ENCODE peak calls at places on chromosomes 3 and 15, in five cellular contexts. One of them, this sample, is unnamed.

GRCh38 chr15:61099030-61099800 is 129.9 kb downstream of the RORA start:
- DNase-seq in right atrium auricular region: no peak
- DNase-seq in uterus: no peak
- DNase-seq in IMR-90: peak; percentile 35
- DNase-seq in stomach: no peak
- DNase-seq in this sample: no peak

GRCh38 chr3:15923640-15924405 is 126.0 kb upstream of the ANKRD28 start:
- DNase-seq in right atrium auricular region: no peak
- DNase-seq in uterus: no peak
- DNase-seq in IMR-90: peak; percentile 7
- DNase-seq in stomach: no peak
- DNase-seq in this sample: no peak

GRCh38 chr15:78727561-78727960 is 83.7 kb downstream of the ADAMTS7 start:
- DNase-seq in right atrium auricular region: no peak
- DNase-seq in uterus: no peak
- DNase-seq in IMR-90: no peak
- DNase-seq in stomach: no peak
- DNase-seq in this sample: no peak

GRCh38 chr3:124282751-124283643 is 291.1 kb upstream of the ROPN1 start:
- DNase-seq in right atrium auricular region: no peak
- DNase-seq in uterus: peak; percentile 67
- DNase-seq in IMR-90: peak; percentile 11
- DNase-seq in stomach: no peak
- DNase-seq in this sample: no peak

GRCh38 chr15:100170280-100170654 is 171.5 kb downstream of the ADAMTS17 start:
- DNase-seq in right atrium auricular region: no peak
- DNase-seq in uterus: no peak
- DNase-seq in IMR-90: no peak
- DNase-seq in stomach: no peak
- DNase-seq in this sample: no peak

GRCh38 chr15:65980824-65981456 is 111.6 kb downstream of the RAB11A start:
- DNase-seq in right atrium auricular region: peak; percentile 59
- DNase-seq in uterus: no peak
- DNase-seq in IMR-90: peak; percentile 79
- DNase-seq in stomach: peak; percentile 81
- DNase-seq in this sample: peak; percentile 68

GRCh38 chr15:89772933-89773583 is 3.1 kb upstream of the MESP2 start:
- DNase-seq in right atrium auricular region: no peak
- DNase-seq in uterus: no peak
- DNase-seq in IMR-90: peak; percentile 65
- DNase-seq in stomach: no peak
- DNase-seq in this sample: no peak

GRCh38 chr15:99651023-99651807 is 82.0 kb downstream of the LYSMD4 start:
- DNase-seq in right atrium auricular region: no peak
- DNase-seq in uterus: no peak
- DNase-seq in IMR-90: peak; percentile 74
- DNase-seq in stomach: no peak
- DNase-seq in this sample: no peak

GRCh38 chr3:142224482-142225072 is 808 bp downstream of the GK5 start:
- DNase-seq in right atrium auricular region: no peak
- DNase-seq in uterus: no peak
- DNase-seq in IMR-90: no peak
- DNase-seq in stomach: no peak
- DNase-seq in this sample: no peak

GRCh38 chr3:172913911-172914730 is 163.6 kb downstream of the ECT2 start:
- DNase-seq in right atrium auricular region: no peak
- DNase-seq in uterus: no peak
- DNase-seq in IMR-90: no peak
- DNase-seq in stomach: no peak
- DNase-seq in this sample: no peak

GRCh38 chr3:112395166-112395894 is 62.4 kb downstream of the CD200 start:
- DNase-seq in right atrium auricular region: no peak
- DNase-seq in uterus: no peak
- DNase-seq in IMR-90: peak; percentile 69
- DNase-seq in stomach: no peak
- DNase-seq in this sample: no peak

GRCh38 chr3:129824926-129825541 is 68.5 kb downstream of the TMCC1 start:
- DNase-seq in right atrium auricular region: no peak
- DNase-seq in uterus: no peak
- DNase-seq in IMR-90: peak; percentile 58
- DNase-seq in stomach: no peak
- DNase-seq in this sample: no peak

GRCh38 chr3:11445883-11446282 is 173.7 kb downstream of the ATG7 start:
- DNase-seq in right atrium auricular region: no peak
- DNase-seq in uterus: no peak
- DNase-seq in IMR-90: peak; percentile 37
- DNase-seq in stomach: no peak
- DNase-seq in this sample: no peak

GRCh38 chr15:100124936-100125626 is 216.7 kb downstream of the ADAMTS17 start:
- DNase-seq in right atrium auricular region: no peak
- DNase-seq in uterus: no peak
- DNase-seq in IMR-90: no peak
- DNase-seq in stomach: no peak
- DNase-seq in this sample: no peak

GRCh38 chr3:111616417-111617105 is 21.4 kb upstream of the ZBED2 start:
- DNase-seq in right atrium auricular region: no peak
- DNase-seq in uterus: no peak
- DNase-seq in IMR-90: peak; percentile 18
- DNase-seq in stomach: no peak
- DNase-seq in this sample: peak; percentile 49

GRCh38 chr3:69129531-69129930 is 7.1 kb upstream of the LMOD3 start:
- DNase-seq in right atrium auricular region: no peak
- DNase-seq in uterus: no peak
- DNase-seq in IMR-90: no peak
- DNase-seq in stomach: no peak
- DNase-seq in this sample: no peak

GRCh38 chr15:90086868-90087268 is 15.4 kb downstream of the IDH2 start:
- DNase-seq in right atrium auricular region: no peak
- DNase-seq in uterus: no peak
- DNase-seq in IMR-90: peak; percentile 42
- DNase-seq in stomach: no peak
- DNase-seq in this sample: no peak

GRCh38 chr15:79088426-79089205 is 2.0 kb downstream of the RASGRF1 start:
- DNase-seq in right atrium auricular region: peak; percentile 9
- DNase-seq in uterus: no peak
- DNase-seq in IMR-90: no peak
- DNase-seq in stomach: no peak
- DNase-seq in this sample: no peak

GRCh38 chr3:172201136-172201989 is 162.0 kb downstream of the FNDC3B start:
- DNase-seq in right atrium auricular region: peak; percentile 90
- DNase-seq in uterus: peak; percentile 66
- DNase-seq in IMR-90: peak; percentile 98
- DNase-seq in stomach: peak; percentile 73
- DNase-seq in this sample: peak; percentile 73

GRCh38 chr15:71115567-71116351 is 488 bp downstream of the THSD4 start:
- DNase-seq in right atrium auricular region: no peak
- DNase-seq in uterus: peak; percentile 57
- DNase-seq in IMR-90: peak; percentile 58
- DNase-seq in stomach: peak; percentile 66
- DNase-seq in this sample: peak; percentile 79

GRCh38 chr3:149655826-149656599 is 1.8 kb downstream of the WWTR1 start:
- DNase-seq in right atrium auricular region: no peak
- DNase-seq in uterus: no peak
- DNase-seq in IMR-90: no peak
- DNase-seq in stomach: no peak
- DNase-seq in this sample: no peak

GRCh38 chr15:84817461-84818081 is 415 bp downstream of the ALPK3 start:
- DNase-seq in right atrium auricular region: no peak
- DNase-seq in uterus: no peak
- DNase-seq in IMR-90: no peak
- DNase-seq in stomach: no peak
- DNase-seq in this sample: no peak

GRCh38 chr15:29126821-29127461 is 142.7 kb downstream of the NSMCE3 start:
- DNase-seq in right atrium auricular region: no peak
- DNase-seq in uterus: no peak
- DNase-seq in IMR-90: no peak
- DNase-seq in stomach: no peak
- DNase-seq in this sample: peak; percentile 36

GRCh38 chr15:29124581-29125381 is 144.8 kb downstream of the NSMCE3 start:
- DNase-seq in right atrium auricular region: no peak
- DNase-seq in uterus: no peak
- DNase-seq in IMR-90: peak; percentile 12
- DNase-seq in stomach: no peak
- DNase-seq in this sample: peak; percentile 26

GRCh38 chr15:29127506-29128430 is 141.9 kb downstream of the NSMCE3 start:
- DNase-seq in right atrium auricular region: no peak
- DNase-seq in uterus: no peak
- DNase-seq in IMR-90: no peak
- DNase-seq in stomach: no peak
- DNase-seq in this sample: peak; percentile 28

GRCh38 chr15:29125382-29126207 is 144.0 kb downstream of the NSMCE3 start:
- DNase-seq in right atrium auricular region: no peak
- DNase-seq in uterus: no peak
- DNase-seq in IMR-90: no peak
- DNase-seq in stomach: no peak
- DNase-seq in this sample: peak; percentile 40

GRCh38 chr15:29126208-29126536 is 143.4 kb downstream of the NSMCE3 start:
- DNase-seq in right atrium auricular region: no peak
- DNase-seq in uterus: no peak
- DNase-seq in IMR-90: no peak
- DNase-seq in stomach: no peak
- DNase-seq in this sample: no peak
- H3K4me3 ChIP-seq in right atrium auricular region: no peak overlapping the region
- H3K4me3 ChIP-seq in uterus: no peak overlapping the region
- H3K4me3 ChIP-seq in IMR-90: no peak overlapping the region
- H3K4me3 ChIP-seq in stomach: no peak overlapping the region
- H3K4me3 ChIP-seq in this sample: no peak overlapping the region

GRCh38 chr3:134797080-134797801 is 2.2 kb downstream of the EPHB1 start:
- DNase-seq in right atrium auricular region: no peak
- DNase-seq in uterus: no peak
- DNase-seq in IMR-90: no peak
- DNase-seq in stomach: no peak
- DNase-seq in this sample: no peak
- H3K27me3 ChIP-seq in right atrium auricular region: peaks cover 10% of the 10 kb centered on the region
- H3K27me3 ChIP-seq in uterus: no peaks in the 10 kb centered on the region
- H3K27me3 ChIP-seq in IMR-90: peaks cover 48% of the 10 kb centered on the region
- H3K27me3 ChIP-seq in stomach: peaks cover 44% of the 10 kb centered on the region
- H3K27me3 ChIP-seq in this sample: peaks cover 56% of the 10 kb centered on the region

DNA sequence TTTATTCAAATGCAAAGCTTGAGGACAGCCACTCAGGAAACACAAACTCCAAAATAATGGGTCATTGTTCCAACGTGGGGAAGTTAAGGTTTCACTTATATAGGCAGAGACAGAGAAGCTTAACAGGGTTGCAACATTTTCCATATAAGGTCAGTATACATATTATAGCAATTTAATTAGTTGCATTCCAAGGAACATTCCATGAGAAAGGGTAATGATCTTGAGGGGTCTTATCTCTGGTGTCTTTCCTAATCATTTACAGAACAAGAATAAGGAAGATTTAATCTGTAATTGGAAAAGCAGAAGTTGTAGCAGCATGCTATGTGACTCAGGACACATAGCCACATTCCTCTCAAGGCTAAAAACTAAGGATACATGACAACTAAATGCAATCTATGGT is 4.9 kb downstream of the MNS1 start:
- DNase-seq in right atrium auricular region: no peak
- DNase-seq in uterus: no peak
- DNase-seq in IMR-90: peak; percentile 1
- DNase-seq in stomach: no peak
- DNase-seq in this sample: no peak
- H3K27ac ChIP-seq in right atrium auricular region: no peak overlapping the region
- H3K27ac ChIP-seq in uterus: no peak overlapping the region
- H3K27ac ChIP-seq in IMR-90: no peak overlapping the region
- H3K27ac ChIP-seq in stomach: no peak overlapping the region
- H3K27ac ChIP-seq in this sample: no peak overlapping the region

GRCh38 chr3:119469378-119470189 is 821 bp downstream of the POGLUT1 start:
- DNase-seq in right atrium auricular region: no peak
- DNase-seq in uterus: peak; percentile 20
- DNase-seq in IMR-90: peak; percentile 47
- DNase-seq in stomach: no peak
- DNase-seq in this sample: no peak
- H3K4me3 ChIP-seq in right atrium auricular region: peak overlapping the region; percentile 82
- H3K4me3 ChIP-seq in uterus: peak overlapping the region; percentile 60
- H3K4me3 ChIP-seq in IMR-90: peak overlapping the region; percentile 75
- H3K4me3 ChIP-seq in stomach: peak overlapping the region; percentile 97
- H3K4me3 ChIP-seq in this sample: peak overlapping the region; percentile 100

DNA sequence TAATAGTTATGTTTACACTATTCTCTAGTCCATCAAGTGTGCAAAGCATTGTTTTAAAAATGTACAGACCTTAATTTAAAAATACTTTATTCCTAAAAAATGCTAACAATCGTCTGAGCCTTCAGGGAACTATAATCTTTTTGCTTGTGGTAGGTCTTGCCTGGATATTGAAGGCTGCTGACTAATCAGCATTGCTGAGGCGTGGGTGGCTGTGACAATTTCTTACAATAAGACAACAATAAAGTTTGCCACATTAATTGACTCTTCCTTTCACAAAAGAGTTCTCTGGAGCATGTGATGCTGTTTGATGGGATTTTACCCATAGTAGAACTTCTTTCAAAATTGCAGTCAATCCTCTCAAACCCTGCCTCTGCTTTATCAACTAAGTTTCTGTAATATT is 384.0 kb upstream of the TGFBR2 start:
- DNase-seq in right atrium auricular region: no peak
- DNase-seq in uterus: no peak
- DNase-seq in IMR-90: no peak
- DNase-seq in stomach: no peak
- DNase-seq in this sample: no peak
- H3K27me3 ChIP-seq in right atrium auricular region: no peaks in the 10 kb centered on the region
- H3K27me3 ChIP-seq in uterus: no peaks in the 10 kb centered on the region
- H3K27me3 ChIP-seq in IMR-90: no peaks in the 10 kb centered on the region
- H3K27me3 ChIP-seq in stomach: no peaks in the 10 kb centered on the region
- H3K27me3 ChIP-seq in this sample: no peaks in the 10 kb centered on the region

GRCh38 chr3:30440147-30440604 is 166.2 kb upstream of the TGFBR2 start:
- DNase-seq in right atrium auricular region: no peak
- DNase-seq in uterus: no peak
- DNase-seq in IMR-90: no peak
- DNase-seq in stomach: peak; percentile 48
- DNase-seq in this sample: no peak
- H3K27ac ChIP-seq in right atrium auricular region: peak overlapping the region; percentile 80
- H3K27ac ChIP-seq in uterus: peak overlapping the region; percentile 80
- H3K27ac ChIP-seq in IMR-90: no peak overlapping the region
- H3K27ac ChIP-seq in stomach: peak overlapping the region; percentile 84
- H3K27ac ChIP-seq in this sample: no peak overlapping the region

This sample was measured in lower lobe of right lung.